ENCODE peak calls at places on chromosomes 6 and 20, in four cellular contexts. M is GM12865, P is lower lobe of right lung, S is psoas muscle. B is an unnamed sample.

GRCh38 chr6:124683507-124683906 is 278.7 kb upstream of the RNF217 start:
- DNase-seq in M (no peak), P (no peak), S (no peak), B (no peak)

GRCh38 chr20:50187403-50188051 is 3.1 kb upstream of the CEBPB start:
- DNase-seq in S (peak), P (peak), M (no peak), B (no peak)

GRCh38 chr6:5138995-5139827 is 54.1 kb downstream of the PPP1R3G start:
- DNase-seq in M (no peak), P (no peak), S (no peak), B (no peak)

GRCh38 chr20:53706511-53707031 is 112.9 kb upstream of the ZNF217 start:
- DNase-seq in P (no peak), M (peak), S (no peak), B (no peak)

GRCh38 chr6:3784885-3785744 is 33.6 kb upstream of the PXDC1 start:
- DNase-seq in P (no peak), S (no peak), M (no peak), B (no peak)

GRCh38 chr6:18219611-18220010 is 44.7 kb downstream of the DEK start:
- DNase-seq in M (no peak), P (no peak), S (no peak), B (no peak)

GRCh38 chr6:165889636-165890403 is 226.8 kb upstream of the PDE10A start:
- DNase-seq in M (peak), P (no peak), S (no peak), B (no peak)

GRCh38 chr6:11968241-11968806 is 43.8 kb upstream of the HIVEP1 start:
- DNase-seq in P (no peak), S (no peak), M (peak), B (no peak)

GRCh38 chr6:122476131-122476530 is 4.5 kb upstream of the SERINC1 start:
- DNase-seq in P (no peak), S (no peak), M (no peak), B (no peak)

B was measured in Right ventricle myocardium inferior.